ENCODE peak calls at places on chromosomes 12 and 14, in nine cellular contexts. G, E, Z, O, L, F, I, R and Q are unnamed samples.

GRCh38 chr14:105221598-105222178 is 26.6 kb upstream of the BTBD6 start:
- DNase-seq in F (no peak), O (no peak), L (no peak), G (no peak), I (no peak), E (no peak), Z (no peak), R (no peak), Q (no peak)

GRCh38 chr14:37246427-37246829 is 48.7 kb downstream of the MIPOL1 start:
- DNase-seq in F (peak), O (no peak), G (no peak), E (peak), L (peak), I (peak), R (no peak), Z (peak), Q (no peak)

GRCh38 chr14:68653754-68654153 is 139.1 kb downstream of the ZFP36L1 start:
- DNase-seq in F (no peak), E (no peak), I (no peak), O (no peak), R (no peak), Z (no peak), L (no peak), G (no peak), Q (no peak)

GRCh38 chr14:93010543-93011541 is 87.9 kb downstream of the CHGA start:
- DNase-seq in E (no peak), F (no peak), L (no peak), Z (no peak), G (no peak), I (no peak), R (no peak), O (no peak), Q (no peak)

GRCh38 chr12:121034906-121035305 is 4.1 kb downstream of the OASL start:
- DNase-seq in E (no peak), L (no peak), G (no peak), O (no peak), F (no peak), I (no peak), R (no peak), Z (no peak), Q (no peak)

GRCh38 chr14:58747181-58747580 is 109.4 kb downstream of the DACT1 start:
- DNase-seq in I (peak), F (peak), O (no peak), L (peak), R (no peak), Z (no peak), G (no peak), E (no peak), Q (no peak)

GRCh38 chr12:92109613-92110012 is 36.0 kb downstream of the BTG1 start:
- DNase-seq in O (no peak), E (no peak), Z (no peak), G (no peak), L (no peak), I (no peak), R (no peak), F (no peak), Q (no peak)

GRCh38 chr14:53640695-53641094 is 315.9 kb downstream of the BMP4 start:
- DNase-seq in O (no peak), F (peak), I (no peak), E (no peak), Z (no peak), R (no peak), L (peak), G (no peak), Q (no peak)

GRCh38 chr14:90785474-90785873 is 30.8 kb downstream of the TTC7B start:
- DNase-seq in E (no peak), L (peak), O (peak), R (no peak), I (no peak), F (no peak), Z (no peak), G (no peak), Q (no peak)
- TF ChIP-seq CTCF in E (no peak), L (peak), O (peak), R (no peak), I (peak), F (no peak), Z (no peak), G (no peak), Q (no peak)

GRCh38 chr12:18591473-18591872 is 146.3 kb downstream of the PLCZ1 start:
- DNase-seq in I (no peak), O (no peak), Z (no peak), G (no peak), E (no peak), F (no peak), L (no peak), R (no peak), Q (no peak)
- TF ChIP-seq CTCF in I (no peak), O (no peak), Z (no peak), G (no peak), E (no peak), F (no peak), L (no peak), R (no peak), Q (no peak)

GRCh38 chr12:20482680-20483079 is 114.3 kb downstream of the PDE3A start:
- DNase-seq in E (no peak), Z (no peak), L (no peak), I (no peak), O (no peak), F (no peak), G (no peak), R (no peak), Q (no peak)

GRCh38 chr12:20487519-20487918 is 119.2 kb downstream of the PDE3A start:
- DNase-seq in E (no peak), I (no peak), F (no peak), Z (no peak), O (no peak), L (no peak), R (no peak), G (no peak), Q (no peak)

GRCh38 chr12:20483776-20484175 is 115.4 kb downstream of the PDE3A start:
- DNase-seq in Z (no peak), R (no peak), I (no peak), O (no peak), E (no peak), G (no peak), F (no peak), L (peak), Q (no peak)

GRCh38 chr12:20489645-20490044 is 121.3 kb downstream of the PDE3A start:
- DNase-seq in G (no peak), L (no peak), E (no peak), F (no peak), O (no peak), I (no peak), Z (no peak), R (no peak), Q (no peak)

GRCh38 chr12:20486233-20486632 is 117.9 kb downstream of the PDE3A start:
- DNase-seq in G (no peak), F (no peak), I (no peak), R (no peak), O (no peak), E (no peak), L (no peak), Z (no peak), Q (no peak)
- TF ChIP-seq CTCF in G (no peak), F (no peak), I (no peak), R (no peak), O (no peak), E (no peak), L (peak), Z (no peak), Q (no peak)

GRCh38 chr14:52015411-52016030 is 26.2 kb downstream of the RTRAF start:
- DNase-seq in F (no peak), L (peak), O (no peak), E (no peak), Z (no peak), R (no peak), I (no peak), G (peak), Q (no peak)
- TF ChIP-seq CTCF in F (peak), L (peak), O (peak), E (no peak), Z (no peak), R (peak), I (peak), G (no peak), Q (no peak)

GRCh38 chr14:97056086-97056485 is 258.9 kb downstream of the VRK1 start:
- DNase-seq in Z (no peak), F (no peak), R (no peak), E (no peak), I (no peak), L (no peak), G (no peak), O (no peak), Q (no peak)
- TF ChIP-seq CTCF in Z (no peak), F (no peak), R (no peak), E (no peak), I (no peak), L (no peak), G (no peak), O (no peak), Q (peak)

GRCh38 chr12:17810399-17810798 is 279.6 kb downstream of the RERGL start:
- DNase-seq in L (no peak), O (no peak), G (no peak), R (no peak), I (no peak), E (no peak), Z (no peak), F (no peak), Q (no peak)

GRCh38 chr12:17809206-17809605 is 280.8 kb downstream of the RERGL start:
- DNase-seq in F (no peak), G (no peak), I (no peak), E (no peak), O (no peak), Z (no peak), L (no peak), R (no peak), Q (no peak)
- TF ChIP-seq CTCF in F (no peak), G (no peak), I (no peak), E (no peak), O (no peak), Z (no peak), L (no peak), R (no peak), Q (no peak)

DNA sequence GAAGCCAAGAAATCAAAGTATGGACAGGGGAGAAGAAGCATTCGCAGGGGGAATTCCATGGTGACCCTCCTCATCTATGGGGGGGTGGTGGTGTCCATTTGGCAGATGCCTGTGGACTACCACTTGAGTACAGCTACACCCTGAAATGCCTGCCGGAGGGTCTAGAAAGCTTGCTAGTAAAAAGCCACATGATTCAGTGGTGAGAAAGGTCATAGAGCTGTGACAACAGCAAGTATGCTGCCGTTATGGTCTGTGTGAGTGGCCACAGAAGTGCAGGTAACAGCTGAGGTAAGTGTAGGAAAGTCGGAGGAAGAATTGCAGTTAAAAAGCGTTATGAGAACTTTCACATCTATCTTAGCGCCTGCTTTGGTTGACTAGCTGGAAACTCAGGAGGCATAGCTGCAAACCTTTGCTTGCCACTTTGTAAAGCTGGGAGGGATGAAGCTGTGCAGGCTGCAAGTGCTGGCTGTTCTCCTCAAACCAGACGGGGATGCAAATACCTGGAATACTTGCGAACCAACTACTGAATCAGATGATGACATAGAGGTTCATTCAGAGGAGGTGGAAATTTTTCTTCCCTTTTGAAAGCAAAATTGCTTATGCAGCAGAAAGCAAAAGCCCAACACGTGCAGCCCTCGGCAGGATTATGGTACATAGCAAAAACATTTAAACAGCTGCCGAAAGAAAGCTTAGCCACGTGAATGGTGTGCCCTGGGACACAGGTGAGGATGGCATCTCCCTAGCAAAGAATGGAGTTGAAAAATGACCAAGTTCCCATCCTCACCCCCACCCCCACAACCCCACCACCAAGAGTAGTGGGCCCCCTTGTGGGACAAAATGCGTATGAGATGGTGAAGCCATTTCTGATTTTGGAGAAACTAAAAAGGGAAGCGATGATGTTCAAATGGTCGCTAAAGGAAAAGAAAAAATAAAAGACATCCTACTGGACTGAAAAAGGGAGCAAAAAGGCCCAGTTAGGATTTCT is 287.0 kb downstream of the RERGL start:
- DNase-seq in Z (no peak), E (no peak), R (no peak), L (no peak), G (no peak), F (no peak), I (no peak), O (no peak), Q (no peak)
- TF ChIP-seq CTCF in Z (no peak), E (no peak), R (no peak), L (no peak), G (no peak), F (no peak), I (no peak), O (no peak), Q (no peak)

GRCh38 chr12:125336246-125336645 is 271.0 kb downstream of the AACS start:
- DNase-seq in R (no peak), I (no peak), L (no peak), O (no peak), Z (no peak), G (no peak), F (no peak), E (no peak), Q (no peak)

GRCh38 chr12:125329239-125330238 is 264.3 kb downstream of the AACS start:
- DNase-seq in I (no peak), R (no peak), F (peak), G (peak), O (no peak), E (no peak), Z (peak), L (no peak), Q (no peak)

GRCh38 chr12:125330645-125331341 is 265.6 kb downstream of the AACS start:
- DNase-seq in G (peak), Z (peak), E (peak), R (peak), L (peak), O (peak), F (peak), I (no peak), Q (peak)

GRCh38 chr12:125331342-125332052 is 266.3 kb downstream of the AACS start:
- DNase-seq in E (no peak), Z (peak), R (no peak), O (no peak), L (no peak), G (no peak), I (no peak), F (no peak), Q (no peak)

DNA sequence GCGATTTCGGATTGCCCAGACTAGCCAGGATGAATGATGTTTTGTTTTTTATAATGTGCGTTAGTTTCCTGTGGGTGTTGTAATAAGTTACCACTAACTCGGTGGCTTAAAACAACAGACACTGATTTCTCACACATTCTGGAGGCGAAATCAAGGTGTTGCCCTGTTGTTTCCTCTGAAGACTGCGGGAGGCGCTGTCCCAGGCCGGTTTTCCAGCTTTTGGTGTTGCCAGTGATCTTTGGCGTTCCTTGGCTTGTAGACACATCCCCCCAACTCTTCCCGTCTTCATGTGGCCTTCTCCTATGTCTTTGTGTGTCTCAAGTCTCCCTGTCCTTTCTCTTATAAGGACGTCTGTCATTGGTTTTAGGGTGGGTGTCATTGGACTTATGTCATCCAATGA is 267.7 kb downstream of the AACS start:
- DNase-seq in I (no peak), L (no peak), F (no peak), G (no peak), O (no peak), R (no peak), Z (no peak), E (no peak), Q (no peak)
- TF ChIP-seq CTCF in I (no peak), L (peak), F (no peak), G (no peak), O (peak), R (no peak), Z (no peak), E (no peak), Q (no peak)

DNA sequence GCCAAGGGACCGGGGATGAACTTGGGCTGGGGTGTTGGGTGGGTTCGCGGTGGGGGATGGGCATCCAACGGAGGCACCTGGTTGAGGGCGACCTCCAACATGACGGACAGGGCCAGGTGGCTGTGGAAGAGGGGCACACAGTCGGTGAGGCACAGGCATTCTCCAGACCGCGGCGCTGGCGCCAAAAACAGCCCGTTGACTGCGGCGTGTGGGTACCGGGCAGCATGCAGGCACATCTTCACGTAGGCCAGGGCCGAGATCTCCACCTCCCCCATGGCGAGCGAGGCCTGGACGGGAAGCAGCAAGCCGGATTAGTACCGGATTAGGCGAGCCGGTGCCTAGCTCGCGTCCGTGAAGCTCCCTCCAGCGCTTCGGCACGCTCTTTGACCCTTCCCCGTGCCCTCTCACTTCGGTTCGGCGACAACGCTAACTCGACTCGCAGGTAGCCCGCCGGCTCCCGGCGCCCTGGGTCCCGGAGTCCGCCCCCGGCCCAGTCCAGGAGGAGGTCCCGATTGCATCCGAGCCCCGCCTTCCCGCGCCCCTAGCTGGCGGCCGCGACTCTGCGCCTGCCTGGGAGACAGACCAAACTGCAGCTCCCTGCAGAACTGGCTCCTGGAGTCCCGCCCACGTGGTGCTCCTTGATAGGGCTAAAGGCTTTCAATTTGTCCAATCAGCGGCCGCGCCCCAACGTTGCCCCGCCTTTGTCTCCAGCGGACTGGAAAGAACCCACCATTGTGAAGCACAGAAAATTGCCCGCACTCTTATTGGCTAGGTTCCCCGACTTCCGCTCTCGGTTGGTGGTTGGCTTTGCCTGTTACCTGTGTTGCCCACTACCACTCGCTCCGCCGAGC is at the start of gene EMC9:
- DNase-seq in L (peak), F (peak), G (peak), O (peak), R (peak), Z (peak), E (peak), I (peak), Q (peak)
- TF ChIP-seq CTCF in L (peak), F (peak), G (peak), O (peak), R (no peak), Z (no peak), E (peak), I (peak), Q (peak)

DNA sequence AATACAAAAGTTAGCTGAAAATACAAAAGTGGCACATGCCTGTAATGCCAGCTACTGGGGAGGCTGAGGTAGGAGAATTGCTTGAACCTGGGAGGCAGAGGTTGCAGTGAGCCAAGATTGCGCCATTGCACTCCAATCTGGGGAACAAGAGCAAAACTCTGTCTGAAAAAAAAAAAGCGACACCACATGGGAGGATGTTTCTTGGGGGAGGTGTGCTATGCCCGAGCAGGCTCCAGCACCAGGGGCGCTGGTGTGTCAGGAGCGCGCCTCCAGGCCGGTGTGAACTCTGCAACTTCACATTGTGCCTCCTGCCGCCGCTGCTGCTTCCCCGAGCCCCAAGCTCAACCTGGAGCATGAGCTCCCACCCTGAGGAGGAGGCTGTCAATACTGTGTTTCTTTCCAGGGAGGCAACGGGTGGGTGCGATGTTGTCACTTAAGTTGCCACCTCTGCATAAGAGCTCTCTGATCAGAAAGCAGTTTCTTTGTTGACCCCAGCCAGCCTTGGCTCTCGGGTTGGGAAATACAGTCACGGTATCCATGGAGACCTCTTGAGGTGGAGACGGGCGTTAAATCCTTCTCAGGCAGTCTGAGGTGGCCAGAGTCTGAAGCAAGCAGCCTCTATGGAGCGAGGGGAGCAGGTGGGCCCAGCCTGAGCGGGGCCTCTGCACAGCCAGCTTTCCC is 18.9 kb downstream of the DEGS2 start:
- DNase-seq in I (no peak), Z (no peak), F (peak), E (no peak), L (no peak), G (peak), O (no peak), R (no peak), Q (no peak)
- TF ChIP-seq CTCF in I (peak), Z (no peak), F (peak), E (no peak), L (peak), G (peak), O (no peak), R (no peak), Q (no peak)